ENCODE peak calls at places on chromosomes 6 and 20, in five cellular contexts. One of them, this sample, is unnamed. For H3K9me3, the result is how much of the 10 kb centered on the place peaks cover.

GRCh38 chr6:138576303-138576702 is 77.0 kb upstream of the NHSL1 start:
- DNase-seq in neuronal stem cell: no peak
- DNase-seq in RWPE2: no peak
- DNase-seq in tibial artery: no peak
- DNase-seq in kidney: no peak
- DNase-seq in this sample: no peak

GRCh38 chr20:45343867-45344721 is 4.1 kb downstream of the SDC4 start:
- DNase-seq in RWPE2: peak
- DNase-seq in neuronal stem cell: no peak
- DNase-seq in kidney: peak
- DNase-seq in tibial artery: peak
- DNase-seq in this sample: no peak

GRCh38 chr20:22333885-22334545 is 250.4 kb downstream of the FOXA2 start:
- DNase-seq in neuronal stem cell: peak
- DNase-seq in kidney: no peak
- DNase-seq in RWPE2: no peak
- DNase-seq in tibial artery: peak
- DNase-seq in this sample: peak

GRCh38 chr20:9531581-9531980 is 17.2 kb downstream of the LAMP5 start:
- DNase-seq in RWPE2: no peak
- DNase-seq in neuronal stem cell: no peak
- DNase-seq in kidney: no peak
- DNase-seq in tibial artery: no peak
- DNase-seq in this sample: no peak

GRCh38 chr6:55777461-55777860 is 97.9 kb downstream of the BMP5 start:
- DNase-seq in kidney: no peak
- DNase-seq in RWPE2: no peak
- DNase-seq in neuronal stem cell: no peak
- DNase-seq in tibial artery: no peak
- DNase-seq in this sample: no peak

GRCh38 chr6:12386816-12387215 is 96.7 kb downstream of the EDN1 start:
- DNase-seq in tibial artery: no peak
- DNase-seq in neuronal stem cell: no peak
- DNase-seq in RWPE2: no peak
- DNase-seq in kidney: no peak
- DNase-seq in this sample: no peak

GRCh38 chr20:38751360-38751976 is 3.2 kb downstream of the ACTR5 start:
- DNase-seq in neuronal stem cell: no peak
- DNase-seq in tibial artery: no peak
- DNase-seq in RWPE2: no peak
- DNase-seq in kidney: no peak
- DNase-seq in this sample: no peak

GRCh38 chr6:168369776-168370175 is 50.2 kb upstream of the DACT2 start:
- DNase-seq in tibial artery: peak
- DNase-seq in neuronal stem cell: no peak
- DNase-seq in RWPE2: no peak
- DNase-seq in kidney: no peak
- DNase-seq in this sample: no peak

GRCh38 chr20:47973519-47974233 is 188.4 kb upstream of the SULF2 start:
- DNase-seq in kidney: peak
- DNase-seq in RWPE2: no peak
- DNase-seq in tibial artery: no peak
- DNase-seq in neuronal stem cell: peak
- DNase-seq in this sample: no peak

GRCh38 chr6:24740861-24741260 is 21.9 kb upstream of the C6orf62 start:
- DNase-seq in kidney: no peak
- DNase-seq in tibial artery: no peak
- DNase-seq in RWPE2: no peak
- DNase-seq in neuronal stem cell: no peak
- DNase-seq in this sample: no peak

GRCh38 chr20:60011512-60012507 is 53.6 kb downstream of the CDH26 start:
- DNase-seq in tibial artery: no peak
- DNase-seq in RWPE2: no peak
- DNase-seq in kidney: no peak
- DNase-seq in neuronal stem cell: no peak
- DNase-seq in this sample: no peak

GRCh38 chr6:85641522-85641915 is 1.2 kb downstream of the SYNCRIP start:
- DNase-seq in neuronal stem cell: no peak
- DNase-seq in tibial artery: no peak
- DNase-seq in RWPE2: no peak
- DNase-seq in kidney: no peak
- DNase-seq in this sample: no peak

GRCh38 chr6:152863618-152864326 is 113.2 kb downstream of the VIP start:
- DNase-seq in RWPE2: no peak
- DNase-seq in kidney: no peak
- DNase-seq in tibial artery: peak
- DNase-seq in neuronal stem cell: peak
- DNase-seq in this sample: peak

GRCh38 chr20:58188496-58188895 is 40.0 kb downstream of the ANKRD60 start:
- DNase-seq in RWPE2: no peak
- DNase-seq in neuronal stem cell: no peak
- DNase-seq in tibial artery: no peak
- DNase-seq in kidney: no peak
- DNase-seq in this sample: no peak

GRCh38 chr6:138036111-138036510 is 71.1 kb downstream of the PERP start:
- DNase-seq in neuronal stem cell: no peak
- DNase-seq in kidney: no peak
- DNase-seq in tibial artery: no peak
- DNase-seq in RWPE2: peak
- DNase-seq in this sample: no peak

GRCh38 chr20:15220778-15221565 is 883.6 kb upstream of the FLRT3 start:
- DNase-seq in tibial artery: no peak
- DNase-seq in neuronal stem cell: no peak
- DNase-seq in RWPE2: no peak
- DNase-seq in kidney: no peak
- DNase-seq in this sample: no peak

GRCh38 chr20:23049201-23049932 is at the start of gene THBD:
- DNase-seq in neuronal stem cell: peak
- DNase-seq in tibial artery: peak
- DNase-seq in kidney: peak
- DNase-seq in RWPE2: peak
- DNase-seq in this sample: peak

GRCh38 chr20:10067305-10067704 is 32.5 kb downstream of the ANKEF1 start:
- DNase-seq in tibial artery: no peak
- DNase-seq in neuronal stem cell: no peak
- DNase-seq in kidney: no peak
- DNase-seq in RWPE2: no peak
- DNase-seq in this sample: no peak

GRCh38 chr6:11815231-11815630 is 36.6 kb upstream of the ADTRP start:
- DNase-seq in tibial artery: no peak
- DNase-seq in kidney: no peak
- DNase-seq in RWPE2: no peak
- DNase-seq in neuronal stem cell: no peak
- DNase-seq in this sample: no peak

GRCh38 chr6:42928748-42929087 is 562 bp upstream of the CNPY3 start:
- DNase-seq in RWPE2: no peak
- DNase-seq in tibial artery: no peak
- DNase-seq in neuronal stem cell: no peak
- DNase-seq in kidney: no peak
- DNase-seq in this sample: no peak

GRCh38 chr6:83615025-83615999 is 93.6 kb downstream of the SNAP91 start:
- DNase-seq in neuronal stem cell: peak
- DNase-seq in kidney: no peak
- DNase-seq in RWPE2: no peak
- DNase-seq in tibial artery: no peak
- DNase-seq in this sample: no peak

GRCh38 chr6:88251261-88251660 is 85.1 kb upstream of the CNR1 start:
- DNase-seq in RWPE2: no peak
- DNase-seq in kidney: no peak
- DNase-seq in neuronal stem cell: no peak
- DNase-seq in tibial artery: no peak
- DNase-seq in this sample: no peak

DNA sequence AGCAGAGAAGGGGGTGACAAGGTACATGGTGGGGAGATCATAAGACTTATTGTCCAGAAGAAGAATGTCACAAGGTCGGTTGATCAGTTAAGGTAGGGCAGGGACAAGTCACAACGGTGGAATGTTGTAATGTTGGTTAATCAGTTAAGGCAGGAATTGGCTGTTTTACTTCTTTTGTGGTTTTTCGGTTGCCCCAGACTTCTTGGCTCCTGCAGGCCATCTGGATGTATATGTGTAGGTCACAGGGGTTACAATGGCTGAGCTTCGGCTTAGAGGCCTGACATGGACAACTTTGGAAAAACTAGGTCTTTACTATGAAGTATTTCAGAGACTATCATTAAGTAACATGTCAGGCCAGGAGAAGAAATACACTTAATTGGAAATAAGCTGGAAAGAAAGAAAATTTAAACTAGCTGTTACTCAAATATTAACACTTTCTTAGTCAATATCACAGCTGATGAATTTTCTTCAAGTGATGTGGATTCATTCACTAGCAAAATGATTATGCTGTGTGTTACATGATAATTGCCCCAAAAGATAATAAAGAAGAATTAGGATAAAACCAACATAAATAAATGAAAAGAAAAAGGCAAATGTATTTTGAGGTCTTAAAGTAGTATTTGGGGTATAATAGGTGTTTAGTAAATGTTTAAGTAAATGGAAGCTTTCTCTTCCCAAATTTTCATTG is 4.5 kb downstream of the AIG1 start:
- DNase-seq in RWPE2: no peak
- DNase-seq in tibial artery: no peak
- DNase-seq in neuronal stem cell: no peak
- DNase-seq in kidney: no peak
- DNase-seq in this sample: no peak
- H3K4me3 ChIP-seq in RWPE2: no peak
- H3K4me3 ChIP-seq in tibial artery: no peak
- H3K4me3 ChIP-seq in neuronal stem cell: no peak
- H3K4me3 ChIP-seq in kidney: no peak
- H3K4me3 ChIP-seq in this sample: no peak

GRCh38 chr6:169894377-169894960 is 143.0 kb downstream of the ERMARD start:
- DNase-seq in RWPE2: no peak
- DNase-seq in kidney: no peak
- DNase-seq in neuronal stem cell: no peak
- DNase-seq in tibial artery: no peak
- DNase-seq in this sample: no peak
- H3K9me3 ChIP-seq in RWPE2: under half
- H3K9me3 ChIP-seq in kidney: under half
- H3K9me3 ChIP-seq in neuronal stem cell: under half
- H3K9me3 ChIP-seq in tibial artery: under half
- H3K9me3 ChIP-seq in this sample: under half

DNA sequence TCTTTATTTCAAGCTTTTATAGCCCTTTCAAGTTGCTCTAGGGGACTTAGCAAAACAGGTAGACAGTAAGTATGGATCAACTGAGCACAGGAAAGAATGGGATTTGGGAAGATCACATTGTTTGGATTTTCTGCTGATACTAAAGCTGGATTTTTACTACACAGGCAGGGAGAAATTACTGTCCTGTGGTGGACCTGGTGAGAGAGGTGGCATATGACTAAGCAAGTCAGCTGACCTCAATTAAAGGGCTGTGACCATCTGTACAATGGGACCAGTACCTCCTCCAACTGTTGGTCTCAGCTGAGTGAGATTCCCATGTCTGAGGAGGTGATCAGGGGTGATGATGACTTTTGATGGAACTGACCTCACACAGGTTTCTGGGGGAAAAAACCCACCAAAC is 28.0 kb downstream of the RREB1 start:
- DNase-seq in tibial artery: no peak
- DNase-seq in RWPE2: no peak
- DNase-seq in kidney: no peak
- DNase-seq in neuronal stem cell: no peak
- DNase-seq in this sample: no peak
- H3K4me3 ChIP-seq in tibial artery: no peak
- H3K4me3 ChIP-seq in RWPE2: no peak
- H3K4me3 ChIP-seq in kidney: no peak
- H3K4me3 ChIP-seq in neuronal stem cell: no peak
- H3K4me3 ChIP-seq in this sample: no peak

GRCh38 chr20:31257364-31257763 is at the start of gene DEFB115:
- DNase-seq in kidney: no peak
- DNase-seq in tibial artery: no peak
- DNase-seq in neuronal stem cell: no peak
- DNase-seq in RWPE2: no peak
- DNase-seq in this sample: no peak

GRCh38 chr20:31256959-31257358 is 505 bp upstream of the DEFB115 start:
- DNase-seq in RWPE2: no peak
- DNase-seq in kidney: no peak
- DNase-seq in neuronal stem cell: no peak
- DNase-seq in tibial artery: no peak
- DNase-seq in this sample: no peak

GRCh38 chr20:31260326-31260932 is 3.0 kb downstream of the DEFB115 start:
- DNase-seq in kidney: no peak
- DNase-seq in RWPE2: no peak
- DNase-seq in neuronal stem cell: no peak
- DNase-seq in tibial artery: no peak
- DNase-seq in this sample: no peak
- H3K9me3 ChIP-seq in kidney: under half
- H3K9me3 ChIP-seq in RWPE2: under half
- H3K9me3 ChIP-seq in neuronal stem cell: under half
- H3K9me3 ChIP-seq in tibial artery: under half
- H3K9me3 ChIP-seq in this sample: under half

This sample was measured in tibial nerve.